ENCODE peak calls at places on chromosomes 5 and 9, in seven cellular contexts. One of them, this sample, is unnamed.

GRCh38 chr9:97502984-97503861 is 1.8 kb downstream of the TMOD1 start:
- DNase-seq in neuronal stem cell: no peak
- DNase-seq in H1: no peak
- DNase-seq in trophoblast cell: no peak
- DNase-seq in IMR-90: no peak
- DNase-seq in H9: peak
- DNase-seq in mesendoderm: peak
- DNase-seq in this sample: no peak

GRCh38 chr5:92749943-92750342 is 831.1 kb downstream of the NR2F1-AS1 start:
- DNase-seq in mesendoderm: peak
- DNase-seq in trophoblast cell: no peak
- DNase-seq in IMR-90: peak
- DNase-seq in H9: no peak
- DNase-seq in neuronal stem cell: peak
- DNase-seq in H1: peak
- DNase-seq in this sample: peak

GRCh38 chr9:101957705-101958104 is 219.3 kb upstream of the GRIN3A start:
- DNase-seq in H1: no peak
- DNase-seq in trophoblast cell: no peak
- DNase-seq in mesendoderm: no peak
- DNase-seq in neuronal stem cell: no peak
- DNase-seq in IMR-90: no peak
- DNase-seq in H9: no peak
- DNase-seq in this sample: no peak

GRCh38 chr9:95505676-95506437 is 10.9 kb downstream of the PTCH1 start:
- DNase-seq in trophoblast cell: no peak
- DNase-seq in IMR-90: peak
- DNase-seq in H1: no peak
- DNase-seq in H9: peak
- DNase-seq in mesendoderm: peak
- DNase-seq in neuronal stem cell: peak
- DNase-seq in this sample: peak

GRCh38 chr5:77972545-77973252 is 196.6 kb upstream of the TBCA start:
- DNase-seq in trophoblast cell: no peak
- DNase-seq in IMR-90: no peak
- DNase-seq in H1: no peak
- DNase-seq in H9: no peak
- DNase-seq in neuronal stem cell: no peak
- DNase-seq in mesendoderm: peak
- DNase-seq in this sample: no peak

GRCh38 chr5:126234563-126235195 is 188.5 kb upstream of the GRAMD2B start:
- DNase-seq in trophoblast cell: no peak
- DNase-seq in mesendoderm: peak
- DNase-seq in neuronal stem cell: peak
- DNase-seq in IMR-90: peak
- DNase-seq in H9: peak
- DNase-seq in H1: no peak
- DNase-seq in this sample: peak

GRCh38 chr5:98769256-98770157 is 4.0 kb upstream of the RGMB start:
- DNase-seq in neuronal stem cell: peak
- DNase-seq in IMR-90: peak
- DNase-seq in H1: no peak
- DNase-seq in H9: peak
- DNase-seq in trophoblast cell: peak
- DNase-seq in mesendoderm: peak
- DNase-seq in this sample: peak

GRCh38 chr5:59873113-59873512 is 20.4 kb downstream of the PDE4D start:
- DNase-seq in trophoblast cell: peak
- DNase-seq in mesendoderm: peak
- DNase-seq in H9: no peak
- DNase-seq in neuronal stem cell: no peak
- DNase-seq in H1: no peak
- DNase-seq in IMR-90: peak
- DNase-seq in this sample: peak

GRCh38 chr5:21071986-21072385 is 1084.0 kb upstream of the CDH18 start:
- DNase-seq in H9: no peak
- DNase-seq in mesendoderm: no peak
- DNase-seq in H1: no peak
- DNase-seq in IMR-90: no peak
- DNase-seq in trophoblast cell: no peak
- DNase-seq in neuronal stem cell: no peak
- DNase-seq in this sample: no peak

GRCh38 chr5:140041099-140041491 is 2.0 kb downstream of the NRG2 start:
- DNase-seq in trophoblast cell: no peak
- DNase-seq in neuronal stem cell: no peak
- DNase-seq in H1: no peak
- DNase-seq in H9: no peak
- DNase-seq in IMR-90: no peak
- DNase-seq in mesendoderm: no peak
- DNase-seq in this sample: no peak

GRCh38 chr5:140043508-140043872 is 391 bp upstream of the NRG2 start:
- DNase-seq in trophoblast cell: no peak
- DNase-seq in H9: peak
- DNase-seq in IMR-90: no peak
- DNase-seq in neuronal stem cell: no peak
- DNase-seq in mesendoderm: peak
- DNase-seq in H1: peak
- DNase-seq in this sample: no peak

GRCh38 chr5:140042551-140043507 is at the start of gene NRG2:
- DNase-seq in IMR-90: peak
- DNase-seq in neuronal stem cell: peak
- DNase-seq in H1: peak
- DNase-seq in trophoblast cell: no peak
- DNase-seq in mesendoderm: peak
- DNase-seq in H9: peak
- DNase-seq in this sample: peak

GRCh38 chr5:140040358-140040757 is 2.7 kb downstream of the NRG2 start:
- DNase-seq in H9: no peak
- DNase-seq in IMR-90: no peak
- DNase-seq in mesendoderm: no peak
- DNase-seq in H1: no peak
- DNase-seq in neuronal stem cell: no peak
- DNase-seq in trophoblast cell: no peak
- DNase-seq in this sample: no peak

DNA sequence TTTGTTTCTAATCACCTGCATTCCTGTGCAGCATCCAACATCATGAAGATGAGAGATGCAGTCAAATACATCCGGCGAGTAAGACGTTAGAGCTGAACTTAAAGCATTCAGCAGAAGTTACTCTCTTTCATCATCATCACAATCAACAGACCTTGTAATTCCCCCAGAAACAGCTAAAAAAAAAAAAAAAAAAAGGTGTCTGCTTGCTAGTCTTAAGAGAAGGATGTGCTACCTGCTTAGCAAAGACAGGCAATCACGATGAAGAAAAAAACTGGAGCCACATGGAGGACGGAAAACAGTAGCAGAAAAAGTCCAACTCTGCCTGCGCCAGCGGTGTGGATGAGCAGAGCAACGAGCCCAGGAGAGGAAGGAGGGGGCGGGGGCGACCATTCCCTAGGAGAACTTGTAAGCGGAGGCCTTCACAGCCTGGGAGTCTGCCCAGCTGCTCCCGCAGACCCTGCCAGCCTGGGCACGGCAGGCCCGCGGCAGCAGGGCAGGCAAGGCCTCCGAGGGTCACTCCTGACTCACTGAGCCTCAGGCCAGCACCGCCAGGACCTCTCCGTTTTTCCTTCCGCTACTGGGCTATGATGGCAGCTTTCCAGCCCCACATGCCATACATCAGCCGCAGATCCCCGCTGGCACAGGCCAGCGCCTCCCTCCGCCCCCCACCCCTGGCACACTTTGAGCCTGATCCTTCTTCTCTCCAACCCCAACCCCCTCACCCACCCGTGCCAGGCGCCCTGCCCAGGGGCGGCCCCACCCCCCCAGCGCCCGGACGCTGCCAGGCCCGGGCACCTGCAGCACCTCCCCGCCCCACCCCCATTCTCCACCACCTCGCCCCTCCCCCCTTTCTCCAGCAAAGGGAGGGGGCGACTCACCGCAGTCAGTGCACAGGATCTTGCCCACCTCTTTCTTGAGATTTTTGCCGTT is 1.3 kb downstream of the NRG2 start:
- DNase-seq in trophoblast cell: peak
- DNase-seq in H1: no peak
- DNase-seq in H9: peak
- DNase-seq in IMR-90: peak
- DNase-seq in neuronal stem cell: no peak
- DNase-seq in mesendoderm: peak
- DNase-seq in this sample: peak
- H2BK120ac ChIP-seq in trophoblast cell: no peak
- H2BK120ac ChIP-seq in H1: no peak
- H2BK120ac ChIP-seq in H9: no peak
- H2BK120ac ChIP-seq in IMR-90: no peak
- H2BK120ac ChIP-seq in neuronal stem cell: no peak
- H2BK120ac ChIP-seq in mesendoderm: no peak
- H2BK120ac ChIP-seq in this sample: no peak

GRCh38 chr5:38896760-38897159 is 50.9 kb downstream of the OSMR start:
- DNase-seq in H9: no peak
- DNase-seq in IMR-90: no peak
- DNase-seq in neuronal stem cell: no peak
- DNase-seq in mesendoderm: no peak
- DNase-seq in trophoblast cell: no peak
- DNase-seq in H1: no peak
- DNase-seq in this sample: no peak
- H2BK120ac ChIP-seq in H9: no peak
- H2BK120ac ChIP-seq in IMR-90: no peak
- H2BK120ac ChIP-seq in neuronal stem cell: no peak
- H2BK120ac ChIP-seq in mesendoderm: no peak
- H2BK120ac ChIP-seq in trophoblast cell: no peak
- H2BK120ac ChIP-seq in H1: no peak
- H2BK120ac ChIP-seq in this sample: no peak

GRCh38 chr5:24059006-24059405 is 551.6 kb downstream of the PRDM9 start:
- DNase-seq in H1: no peak
- DNase-seq in trophoblast cell: no peak
- DNase-seq in mesendoderm: no peak
- DNase-seq in IMR-90: no peak
- DNase-seq in H9: no peak
- DNase-seq in neuronal stem cell: no peak
- DNase-seq in this sample: no peak
- H2BK120ac ChIP-seq in H1: no peak
- H2BK120ac ChIP-seq in trophoblast cell: no peak
- H2BK120ac ChIP-seq in mesendoderm: no peak
- H2BK120ac ChIP-seq in IMR-90: no peak
- H2BK120ac ChIP-seq in H9: no peak
- H2BK120ac ChIP-seq in neuronal stem cell: no peak
- H2BK120ac ChIP-seq in this sample: no peak

DNA sequence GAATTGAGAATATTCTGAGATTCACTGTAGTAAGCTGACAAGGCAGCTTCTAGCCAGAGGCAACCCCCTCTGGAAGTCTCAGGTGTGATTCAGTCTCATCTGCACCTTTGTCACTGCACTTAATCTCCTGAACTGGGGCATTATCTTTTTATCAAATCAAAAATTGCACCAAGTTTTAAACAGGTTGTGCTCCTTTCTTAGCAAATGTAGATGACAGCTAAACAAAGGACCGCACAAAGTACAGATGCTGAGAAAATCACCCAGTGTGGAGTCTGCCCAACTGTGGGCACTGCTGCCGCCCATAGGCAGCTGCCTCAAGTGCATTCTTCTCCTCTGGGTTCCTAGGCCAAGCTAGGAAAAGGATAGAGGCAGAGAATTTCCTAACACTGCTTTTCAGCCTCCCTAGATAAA is 51.1 kb downstream of the STARD4 start:
- DNase-seq in trophoblast cell: peak
- DNase-seq in H1: peak
- DNase-seq in neuronal stem cell: peak
- DNase-seq in H9: peak
- DNase-seq in IMR-90: peak
- DNase-seq in mesendoderm: peak
- DNase-seq in this sample: peak
- H2BK120ac ChIP-seq in trophoblast cell: no peak
- H2BK120ac ChIP-seq in H1: no peak
- H2BK120ac ChIP-seq in neuronal stem cell: no peak
- H2BK120ac ChIP-seq in H9: no peak
- H2BK120ac ChIP-seq in IMR-90: no peak
- H2BK120ac ChIP-seq in mesendoderm: peak
- H2BK120ac ChIP-seq in this sample: no peak

GRCh38 chr5:2475902-2476301 is 275.6 kb downstream of the IRX2 start:
- DNase-seq in H9: no peak
- DNase-seq in IMR-90: no peak
- DNase-seq in mesendoderm: peak
- DNase-seq in H1: no peak
- DNase-seq in trophoblast cell: no peak
- DNase-seq in neuronal stem cell: no peak
- DNase-seq in this sample: no peak
- H2BK120ac ChIP-seq in H9: no peak
- H2BK120ac ChIP-seq in IMR-90: no peak
- H2BK120ac ChIP-seq in mesendoderm: no peak
- H2BK120ac ChIP-seq in H1: no peak
- H2BK120ac ChIP-seq in trophoblast cell: no peak
- H2BK120ac ChIP-seq in neuronal stem cell: no peak
- H2BK120ac ChIP-seq in this sample: no peak

GRCh38 chr5:65194871-65195270 is 286.8 kb downstream of the ADAMTS6 start:
- DNase-seq in mesendoderm: no peak
- DNase-seq in trophoblast cell: no peak
- DNase-seq in neuronal stem cell: no peak
- DNase-seq in H9: no peak
- DNase-seq in IMR-90: no peak
- DNase-seq in H1: no peak
- DNase-seq in this sample: no peak

GRCh38 chr5:65186646-65187227 is 295.0 kb downstream of the ADAMTS6 start:
- DNase-seq in mesendoderm: no peak
- DNase-seq in H9: no peak
- DNase-seq in neuronal stem cell: no peak
- DNase-seq in IMR-90: no peak
- DNase-seq in H1: no peak
- DNase-seq in trophoblast cell: no peak
- DNase-seq in this sample: no peak

GRCh38 chr5:65192326-65192725 is 289.4 kb downstream of the ADAMTS6 start:
- DNase-seq in H9: no peak
- DNase-seq in H1: no peak
- DNase-seq in mesendoderm: no peak
- DNase-seq in neuronal stem cell: no peak
- DNase-seq in trophoblast cell: no peak
- DNase-seq in IMR-90: peak
- DNase-seq in this sample: no peak

GRCh38 chr5:65191554-65192126 is 290.1 kb downstream of the ADAMTS6 start:
- DNase-seq in trophoblast cell: no peak
- DNase-seq in mesendoderm: no peak
- DNase-seq in H9: no peak
- DNase-seq in H1: no peak
- DNase-seq in IMR-90: no peak
- DNase-seq in neuronal stem cell: no peak
- DNase-seq in this sample: no peak

GRCh38 chr5:65190328-65191053 is 291.2 kb downstream of the ADAMTS6 start:
- DNase-seq in H9: no peak
- DNase-seq in trophoblast cell: peak
- DNase-seq in neuronal stem cell: no peak
- DNase-seq in IMR-90: peak
- DNase-seq in H1: no peak
- DNase-seq in mesendoderm: no peak
- DNase-seq in this sample: peak
- H2BK120ac ChIP-seq in H9: no peak
- H2BK120ac ChIP-seq in trophoblast cell: no peak
- H2BK120ac ChIP-seq in neuronal stem cell: no peak
- H2BK120ac ChIP-seq in IMR-90: peak
- H2BK120ac ChIP-seq in H1: no peak
- H2BK120ac ChIP-seq in mesendoderm: no peak
- H2BK120ac ChIP-seq in this sample: no peak

GRCh38 chr9:111903996-111904395 is 7.4 kb downstream of the UGCG start:
- DNase-seq in IMR-90: no peak
- DNase-seq in H9: no peak
- DNase-seq in neuronal stem cell: no peak
- DNase-seq in trophoblast cell: peak
- DNase-seq in mesendoderm: no peak
- DNase-seq in H1: no peak
- DNase-seq in this sample: no peak
- H2BK120ac ChIP-seq in IMR-90: no peak
- H2BK120ac ChIP-seq in H9: no peak
- H2BK120ac ChIP-seq in neuronal stem cell: no peak
- H2BK120ac ChIP-seq in trophoblast cell: no peak
- H2BK120ac ChIP-seq in mesendoderm: no peak
- H2BK120ac ChIP-seq in H1: no peak
- H2BK120ac ChIP-seq in this sample: no peak

This sample was measured in mesenchymal stem cell.